ENCODE peak calls at places on chromosomes 1 and 21, in six cellular contexts. E is astrocyte of the spinal cord; U is activated naive CD4-positive, alpha-beta T cell treated with anti-CD3 and anti-CD28 coated beads, Interleukin-2, amount 50 U/mL, for 16 hours; T is heart right ventricle; M is hypothalamus; O is RPMI7951. C is an unnamed sample.

GRCh38 chr1:211751438-211751837 is 76.0 kb upstream of the NEK2 start:
- DNase-seq in E (no peak), U (no peak), T (no peak), M (no peak), O (no peak), C (no peak)

GRCh38 chr1:216740334-216740733 is 17.1 kb upstream of the ESRRG start:
- DNase-seq in E (no peak), U (no peak), T (no peak), M (no peak), O (no peak), C (no peak)

GRCh38 chr21:45225741-45226327 is 61.9 kb downstream of the POFUT2 start:
- DNase-seq in E (no peak), U (no peak), T (no peak), M (no peak), O (no peak), C (no peak)

GRCh38 chr1:167862432-167863076 is 51.4 kb downstream of the ADCY10 start:
- DNase-seq in E (peak), U (no peak), T (no peak), M (no peak), O (peak), C (no peak)

GRCh38 chr21:39377444-39378050 is 28.7 kb upstream of the HMGN1 start:
- DNase-seq in E (no peak), U (no peak), T (no peak), M (no peak), O (no peak), C (no peak)

GRCh38 chr1:228438266-228438665 is 21.6 kb upstream of the TRIM17 start:
- DNase-seq in E (no peak), U (no peak), T (no peak), M (no peak), O (no peak), C (no peak)

GRCh38 chr1:81731989-81732388 is 68.7 kb upstream of the ADGRL2 start:
- DNase-seq in E (no peak), U (no peak), T (no peak), M (no peak), O (no peak), C (no peak)

GRCh38 chr1:87134061-87134460 is 194.6 kb upstream of the LMO4 start:
- DNase-seq in E (no peak), U (no peak), T (no peak), M (peak), O (peak), C (no peak)

GRCh38 chr21:43341349-43342163 is 85.4 kb downstream of the SIK1 start:
- DNase-seq in E (peak), U (no peak), T (no peak), M (no peak), O (peak), C (no peak)

GRCh38 chr1:8097077-8097799 is 71.1 kb upstream of the ERRFI1 start:
- DNase-seq in E (peak), U (no peak), T (no peak), M (no peak), O (peak), C (peak)

GRCh38 chr21:15514073-15514946 is 215.5 kb upstream of the USP25 start:
- DNase-seq in E (no peak), U (peak), T (no peak), M (no peak), O (no peak), C (no peak)

GRCh38 chr1:66490817-66491216 is 43.1 kb upstream of the SGIP1 start:
- DNase-seq in E (no peak), U (no peak), T (no peak), M (no peak), O (no peak), C (no peak)

GRCh38 chr1:181134543-181135461 is 46.3 kb downstream of the IER5 start:
- DNase-seq in E (peak), U (no peak), T (peak), M (no peak), O (peak), C (peak)

GRCh38 chr1:219567341-219567947 is 45.5 kb downstream of the ZC3H11B start:
- DNase-seq in E (peak), U (no peak), T (peak), M (no peak), O (peak), C (peak)

GRCh38 chr1:16208270-16208987 is 4.0 kb downstream of the ARHGEF19 start:
- DNase-seq in E (no peak), U (no peak), T (no peak), M (no peak), O (no peak), C (no peak)

GRCh38 chr1:230917284-230918135 is 49.2 kb upstream of the C1orf198 start:
- DNase-seq in E (peak), U (peak), T (peak), M (no peak), O (peak), C (peak)